ENCODE peak calls at places on chromosomes 5 and 9, in five cellular contexts. L is RWPE1, E is IMR-90, U is fibroblast of lung, O is kidney epithelial cell. J is an unnamed sample.

GRCh38 chr9:89592963-89593775 is 11.6 kb upstream of the GADD45G start:
- DNase-seq in O (no peak), L (peak; percentile 21), U (peak; percentile 43), E (peak; percentile 57), J (peak; percentile 33)

GRCh38 chr5:113722979-113723378 is 209.5 kb downstream of the YTHDC2 start:
- DNase-seq in U (peak; percentile 2), L (no peak), O (no peak), E (no peak), J (no peak)

GRCh38 chr9:112887377-112887776 is 3.3 kb downstream of the SLC46A2 start:
- DNase-seq in O (no peak), U (no peak), L (no peak), E (no peak), J (no peak)

GRCh38 chr5:75656311-75657003 is 45.2 kb downstream of the ANKDD1B start:
- DNase-seq in O (no peak), L (peak; percentile 48), U (peak; percentile 41), E (peak; percentile 46), J (peak; percentile 25)

GRCh38 chr5:179802950-179803562 is 3.6 kb downstream of the MGAT4B start:
- DNase-seq in U (no peak), E (no peak), L (no peak), O (no peak), J (no peak)

GRCh38 chr5:72925336-72926010 is 30.4 kb upstream of the FCHO2 start:
- DNase-seq in O (no peak), L (no peak), U (no peak), E (no peak), J (no peak)

GRCh38 chr5:32506251-32506661 is 61.7 kb upstream of the ZFR start:
- DNase-seq in L (no peak), U (peak; percentile 67), E (peak; percentile 17), O (no peak), J (no peak)

GRCh38 chr5:89016741-89017312 is 133.8 kb upstream of the MEF2C start:
- DNase-seq in U (no peak), O (no peak), L (no peak), E (no peak), J (no peak)

GRCh38 chr5:146213210-146213838 is 9.9 kb downstream of the RBM27 start:
- DNase-seq in U (peak; percentile 41), L (peak; percentile 24), E (peak; percentile 4), O (no peak), J (no peak)

GRCh38 chr5:65108786-65109743 is 340.3 kb downstream of the CWC27 start:
- DNase-seq in L (no peak), O (no peak), E (peak; percentile 21), U (no peak), J (peak; percentile 34)

GRCh38 chr5:142053434-142054253 is 40.8 kb upstream of the GNPDA1 start:
- DNase-seq in O (no peak), U (peak; percentile 42), L (no peak), E (peak; percentile 43), J (peak; percentile 82)

GRCh38 chr9:133944746-133945135 is 47.4 kb downstream of the VAV2 start:
- DNase-seq in E (peak; percentile 62), L (peak; percentile 97), O (peak; percentile 59), U (peak; percentile 67), J (no peak)
- TF ChIP-seq CTCF in E (no peak), L (no peak), O (no peak), U (no peak), J (no peak)

GRCh38 chr9:124038790-124039633 is 27.4 kb downstream of the LHX2 start:
- DNase-seq in U (no peak), L (no peak), O (no peak), E (no peak), J (no peak)
- TF ChIP-seq CTCF in U (no peak), L (no peak), O (peak; percentile 14), E (no peak), J (peak; percentile 35)

GRCh38 chr9:97740848-97741821 is 44.0 kb upstream of the XPA start:
- DNase-seq in L (peak; percentile 90), U (peak; percentile 44), O (no peak), E (peak; percentile 62), J (peak; percentile 70)
- TF ChIP-seq CTCF in L (no peak), U (no peak), O (peak; percentile 42), E (no peak), J (peak; percentile 51)

DNA sequence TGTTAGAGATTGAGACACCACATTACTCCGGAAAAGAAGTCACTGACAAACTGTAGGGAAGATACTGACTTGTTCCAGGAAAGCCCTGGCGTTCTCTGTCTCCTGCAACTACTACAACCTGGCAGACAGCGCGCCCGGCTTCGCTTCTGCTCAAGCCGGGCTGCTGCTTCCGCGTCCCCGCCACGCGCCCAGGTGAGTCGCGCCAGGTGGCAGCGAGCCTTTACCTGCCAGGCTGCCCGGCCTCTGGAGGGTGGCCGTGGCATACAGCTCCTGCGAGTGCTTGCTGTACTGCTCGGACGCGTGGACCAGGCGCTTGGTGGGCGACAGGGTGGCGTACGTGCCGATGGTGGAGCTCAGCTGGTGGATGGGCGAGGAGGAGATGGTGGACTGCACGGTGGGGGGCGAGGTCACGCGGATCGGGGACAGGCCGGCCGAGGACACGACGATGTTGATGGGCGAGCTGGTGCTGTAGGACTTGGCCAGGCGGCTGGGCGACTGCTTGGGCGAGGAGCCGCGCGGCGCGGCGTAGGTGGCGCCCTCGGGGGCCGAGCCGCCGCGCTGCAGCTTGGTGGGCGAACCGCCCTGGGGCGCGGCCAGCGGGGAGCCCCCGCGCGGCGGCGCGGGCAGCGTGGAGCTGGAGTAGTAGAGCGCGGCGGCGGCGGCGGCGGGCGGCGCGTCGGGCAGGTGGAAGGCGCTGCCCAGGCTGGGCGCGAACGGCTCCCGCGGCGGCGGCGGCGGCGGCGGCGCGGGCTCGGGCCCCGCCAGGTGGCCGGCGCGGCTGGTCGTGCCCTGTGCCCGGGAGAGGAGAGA is 519.6 kb downstream of the CTNND2 start:
- DNase-seq in E (no peak), O (no peak), L (no peak), U (no peak), J (no peak)
- TF ChIP-seq CTCF in E (no peak), O (no peak), L (no peak), U (no peak), J (no peak)

DNA sequence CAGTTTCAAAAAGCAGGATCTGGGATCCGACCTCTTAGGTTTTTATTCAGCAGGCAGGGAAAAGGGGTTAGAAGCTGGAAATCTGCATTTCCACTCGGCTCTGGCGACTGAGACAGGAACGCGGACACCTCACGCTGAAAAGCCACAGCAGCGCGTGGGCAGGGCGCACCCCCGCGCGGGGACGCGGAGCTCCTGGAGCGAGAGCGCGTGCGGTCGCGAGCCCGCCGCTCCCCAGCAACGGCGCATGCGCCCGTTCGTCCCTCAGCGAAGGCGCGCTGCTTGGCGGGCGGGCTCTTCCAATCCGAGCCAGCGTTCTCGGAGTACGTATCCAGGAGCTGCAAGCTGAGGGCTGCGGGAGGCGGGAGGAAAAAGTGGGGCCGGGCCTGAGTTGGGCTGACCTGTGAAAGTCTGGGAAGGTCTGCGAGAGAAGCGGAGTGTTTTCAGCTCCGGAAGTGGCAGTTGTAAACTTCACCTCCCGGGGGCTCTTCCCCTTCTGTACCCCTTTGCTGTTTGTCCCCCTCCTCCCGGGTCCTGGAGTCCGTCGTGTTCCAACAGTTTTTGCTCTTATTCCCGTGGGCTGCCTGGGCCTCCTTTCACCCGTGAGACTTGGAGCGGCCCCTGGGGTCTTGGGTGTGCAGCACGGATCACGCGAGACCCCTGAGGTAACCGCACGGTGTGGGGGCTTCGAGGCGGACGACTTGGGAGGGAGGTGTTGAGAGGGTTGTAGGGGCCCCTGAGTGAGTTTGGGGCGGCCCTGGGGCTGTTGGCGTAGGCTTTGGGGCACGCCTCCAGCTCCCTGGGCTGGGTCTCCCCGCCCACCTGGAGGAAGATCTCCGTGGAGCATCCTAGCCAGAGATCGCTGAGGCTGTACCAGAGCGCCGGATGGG is at the start of gene CCDC171:
- DNase-seq in O (peak; percentile 89), E (peak; percentile 95), U (peak; percentile 95), L (peak; percentile 99), J (peak; percentile 95)
- TF ChIP-seq CTCF in O (no peak), E (no peak), U (peak; percentile 2), L (no peak), J (peak; percentile 11)

DNA sequence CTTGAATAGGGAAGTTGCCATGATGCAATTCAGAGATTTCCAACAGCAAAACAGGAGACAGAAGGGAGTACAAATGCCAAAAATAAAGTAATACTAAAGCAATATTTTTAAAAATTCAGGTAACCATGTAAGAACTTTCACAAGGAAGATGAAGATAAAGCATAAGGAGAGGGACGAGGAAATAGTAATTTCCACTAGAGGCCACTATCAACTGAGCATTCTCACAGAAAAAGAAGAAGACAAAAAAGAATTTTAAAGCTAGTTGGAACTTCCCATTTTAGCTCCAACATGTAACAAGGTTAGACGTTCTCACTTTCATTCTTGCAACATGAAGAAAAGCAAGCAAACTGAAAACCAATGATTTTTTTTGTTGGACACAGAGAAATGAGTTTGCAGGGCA is 779.9 kb upstream of the CDH6 start:
- DNase-seq in L (no peak), U (no peak), O (no peak), E (no peak), J (no peak)
- TF ChIP-seq CTCF in L (peak; percentile 15), U (no peak), O (peak; percentile 29), E (peak; percentile 27), J (no peak)